ENCODE peak calls at places on chromosomes 4 and X, in four cellular contexts. D, V, R and B are unnamed samples.

GRCh38 chr4:123248260-123248659 is 148.3 kb upstream of the SPRY1 start:
- DNase-seq in D (no peak), V (no peak), R (peak; percentile 62), B (no peak)

GRCh38 chr4:10085828-10086505 is 30.6 kb downstream of the WDR1 start:
- DNase-seq in D (no peak), V (peak; percentile 21), R (no peak), B (peak; percentile 52)

GRCh38 chr4:186570193-186570996 is 15.0 kb upstream of the MTNR1A start:
- DNase-seq in D (peak; percentile 14), V (no peak), R (peak; percentile 79), B (no peak)

GRCh38 chr4:30756553-30756952 is 36.4 kb downstream of the PCDH7 start:
- DNase-seq in D (no peak), V (no peak), R (no peak), B (no peak)

GRCh38 chr4:165502919-165503907 is 124.4 kb downstream of the CPE start:
- DNase-seq in D (peak; percentile 65), V (no peak), R (peak; percentile 87), B (no peak)

GRCh38 chr4:1373892-1374705 is 27.1 kb downstream of the UVSSA start:
- DNase-seq in D (no peak), V (peak; percentile 28), R (no peak), B (peak; percentile 51)

GRCh38 chr4:151694819-151695730 is 65.7 kb downstream of the GATB start:
- DNase-seq in D (no peak), V (no peak), R (no peak), B (no peak)

GRCh38 chr4:55444822-55445221 is 49.1 kb downstream of the TMEM165 start:
- DNase-seq in D (no peak), V (no peak), R (peak; percentile 42), B (no peak)

GRCh38 chrX:56232221-56233082 is at the start of gene KLF8:
- DNase-seq in D (peak; percentile 58), V (peak; percentile 69), R (peak; percentile 8), B (peak; percentile 80)

GRCh38 chr4:185657191-185657590 is 121.9 kb upstream of the PDLIM3 start:
- DNase-seq in D (no peak), V (no peak), R (no peak), B (no peak)

GRCh38 chrX:74242484-74243138 is 61.4 kb upstream of the ZCCHC13 start:
- DNase-seq in D (no peak), V (no peak), R (no peak), B (no peak)

GRCh38 chr4:69134471-69134870 is 38.2 kb downstream of the UGT2B7 start:
- DNase-seq in D (no peak), V (no peak), R (no peak), B (no peak)

GRCh38 chrX:26445288-26445687 is 229.3 kb downstream of the MAGEB5 start:
- DNase-seq in D (no peak), V (no peak), R (no peak), B (no peak)

GRCh38 chr4:113248320-113248719 is 198.9 kb downstream of the ANK2 start:
- DNase-seq in D (no peak), V (no peak), R (no peak), B (no peak)

GRCh38 chr4:173332021-173332487 is 2.1 kb downstream of the HMGB2 start:
- DNase-seq in D (no peak), V (no peak), R (peak; percentile 39), B (no peak)

GRCh38 chr4:67288964-67289363 is 256.3 kb downstream of the CENPC start:
- DNase-seq in D (peak; percentile 49), V (no peak), R (peak; percentile 15), B (no peak)

GRCh38 chr4:108119199-108119800 is 49.4 kb downstream of the LEF1 start:
- DNase-seq in D (no peak), V (no peak), R (no peak), B (no peak)

GRCh38 chr4:80717204-80717603 is 313.3 kb upstream of the BMP3 start:
- DNase-seq in D (no peak), V (no peak), R (no peak), B (no peak)

GRCh38 chrX:87517571-87518141 is at the start of gene KLHL4:
- DNase-seq in D (peak; percentile 62), V (no peak), R (peak; percentile 97), B (no peak)

GRCh38 chr4:24070117-24070516 is 180.3 kb upstream of the PPARGC1A start:
- DNase-seq in D (no peak), V (no peak), R (peak; percentile 35), B (no peak)

GRCh38 chrX:95764972-95765451 is 919.6 kb upstream of the DIAPH2 start:
- DNase-seq in D (peak; percentile 75), V (no peak), R (peak; percentile 65), B (no peak)

GRCh38 chr4:36187723-36188333 is 56.5 kb downstream of the ARAP2 start:
- DNase-seq in D (peak; percentile 26), V (no peak), R (peak; percentile 16), B (no peak)

GRCh38 chrX:40262641-40263560 is 165.1 kb upstream of the BCOR start:
- DNase-seq in D (peak; percentile 32), V (no peak), R (peak; percentile 69), B (no peak)

GRCh38 chr4:186727977-186728519 is 4.4 kb upstream of the FAT1 start:
- DNase-seq in D (peak; percentile 35), V (no peak), R (peak; percentile 50), B (no peak)

GRCh38 chr4:99722006-99722405 is 64.4 kb upstream of the C4orf54 start:
- DNase-seq in D (no peak), V (no peak), R (no peak), B (no peak)

GRCh38 chr4:37440519-37440900 is 196.0 kb downstream of the NWD2 start:
- DNase-seq in D (no peak), V (no peak), R (no peak), B (no peak)

GRCh38 chr4:179872751-179873150 is 2370.5 kb upstream of the TENM3 start:
- DNase-seq in D (no peak), V (no peak), R (no peak), B (no peak)

GRCh38 chr4:107210450-107211239 is 174.5 kb upstream of the DKK2 start:
- DNase-seq in D (no peak), V (no peak), R (peak; percentile 53), B (no peak)

GRCh38 chr4:88846232-88846790 is 148.7 kb upstream of the NAP1L5 start:
- DNase-seq in D (no peak), V (no peak), R (peak; percentile 46), B (no peak)

GRCh38 chr4:925771-926500 is 6.2 kb downstream of the GAK start:
- DNase-seq in D (no peak), V (no peak), R (no peak), B (peak; percentile 55)

GRCh38 chr4:11724731-11725130 is 296.0 kb upstream of the HS3ST1 start:
- DNase-seq in D (no peak), V (no peak), R (peak; percentile 28), B (no peak)

GRCh38 chrX:141641138-141641537 is 51.6 kb downstream of the SPANXA2 start:
- DNase-seq in D (no peak), V (no peak), R (no peak), B (no peak)

GRCh38 chrX:141642979-141643378 is 53.5 kb downstream of the SPANXA2 start:
- DNase-seq in D (no peak), V (no peak), R (peak; percentile 2), B (no peak)

GRCh38 chrX:141638601-141639000 is 49.1 kb downstream of the SPANXA2 start:
- DNase-seq in D (no peak), V (no peak), R (no peak), B (no peak)
- H3K4me1 ChIP-seq in D (no peaks in the 10 kb centered on the region), V (no peaks in the 10 kb centered on the region), R (no peaks in the 10 kb centered on the region), B (no peaks in the 10 kb centered on the region)

GRCh38 chrX:129955682-129956081 is 26.8 kb upstream of the BCORL1 start:
- DNase-seq in D (no peak), V (no peak), R (no peak), B (no peak)

GRCh38 chrX:129956765-129957164 is 25.7 kb upstream of the BCORL1 start:
- DNase-seq in D (no peak), V (no peak), R (no peak), B (no peak)

GRCh38 chrX:129958814-129959492 is 23.5 kb upstream of the BCORL1 start:
- DNase-seq in D (no peak), V (no peak), R (no peak), B (no peak)

GRCh38 chrX:129956145-129956544 is 26.3 kb upstream of the BCORL1 start:
- DNase-seq in D (no peak), V (no peak), R (no peak), B (no peak)

DNA sequence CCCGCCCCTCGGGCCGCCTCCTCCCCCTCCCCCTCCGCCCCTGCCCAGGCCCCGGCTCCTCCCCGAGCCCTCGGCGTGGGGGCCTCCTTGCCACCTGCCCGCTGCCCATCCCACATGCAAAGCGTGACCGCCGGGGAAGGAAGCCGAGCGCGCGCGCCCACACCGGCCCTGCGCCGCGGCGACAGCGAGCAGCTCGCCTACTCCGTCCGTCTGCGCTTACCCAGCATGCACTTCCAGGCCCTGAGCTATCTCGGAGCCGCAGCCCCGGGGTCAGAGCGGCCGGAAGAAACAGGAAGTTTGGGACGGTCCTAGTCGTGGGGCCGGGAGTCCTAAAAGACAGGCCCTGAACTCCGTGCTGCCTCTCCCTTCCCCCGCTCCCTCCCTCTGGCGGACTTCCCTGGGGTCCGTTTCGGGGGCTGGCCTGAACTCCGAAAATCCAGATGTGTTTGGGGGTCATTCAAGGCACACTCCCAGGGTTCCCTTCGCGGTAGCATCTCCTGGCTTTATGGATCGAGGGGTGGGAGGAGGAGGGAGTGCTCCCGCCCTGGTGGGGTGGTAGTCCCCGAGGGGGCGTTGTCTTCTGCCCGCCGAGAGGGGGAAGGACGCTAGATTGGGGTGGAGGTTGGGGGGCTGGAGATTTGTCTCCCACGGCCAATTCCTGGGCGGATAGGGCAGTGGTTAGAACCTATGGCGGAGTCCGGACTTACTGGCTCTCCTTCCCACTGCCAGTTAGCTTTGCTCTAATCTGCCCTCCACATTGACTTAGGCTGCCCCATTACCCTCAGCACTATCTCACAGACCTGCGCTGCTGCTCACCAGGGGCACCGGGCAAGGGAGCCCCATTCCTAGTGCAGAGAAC is 25.0 kb upstream of the BCORL1 start:
- DNase-seq in D (peak; percentile 68), V (peak; percentile 86), R (peak; percentile 65), B (peak; percentile 89)
- H3K4me1 ChIP-seq in D (no peaks in the 10 kb centered on the region), V (peaks cover 7% of the 10 kb centered on the region), R (peaks cover 3% of the 10 kb centered on the region), B (no peaks in the 10 kb centered on the region)

DNA sequence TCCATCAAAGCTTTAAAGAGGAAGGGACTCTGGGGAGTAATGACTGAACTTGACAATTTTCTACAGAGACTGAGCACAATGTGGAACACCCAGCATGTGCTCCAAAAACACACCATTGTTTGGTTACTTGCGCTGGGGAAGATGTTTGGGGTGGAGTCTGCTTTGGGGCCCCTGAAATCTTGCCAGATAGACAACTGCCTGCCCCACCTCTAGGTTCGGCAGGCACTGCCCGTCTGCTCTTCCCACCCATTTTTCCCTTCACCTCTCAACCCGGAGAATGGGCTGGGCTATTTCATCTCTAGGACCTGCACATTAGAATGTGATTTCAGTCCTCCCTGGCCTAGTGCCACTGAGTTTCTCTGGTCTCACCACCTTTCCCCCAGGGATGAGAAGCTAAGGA is 41.9 kb downstream of the TSC22D3 start:
- DNase-seq in D (no peak), V (no peak), R (no peak), B (no peak)
- H3K4me1 ChIP-seq in D (peaks cover 50% of the 10 kb centered on the region), V (peaks cover 26% of the 10 kb centered on the region), R (peaks cover 55% of the 10 kb centered on the region), B (peaks cover 37% of the 10 kb centered on the region)

DNA sequence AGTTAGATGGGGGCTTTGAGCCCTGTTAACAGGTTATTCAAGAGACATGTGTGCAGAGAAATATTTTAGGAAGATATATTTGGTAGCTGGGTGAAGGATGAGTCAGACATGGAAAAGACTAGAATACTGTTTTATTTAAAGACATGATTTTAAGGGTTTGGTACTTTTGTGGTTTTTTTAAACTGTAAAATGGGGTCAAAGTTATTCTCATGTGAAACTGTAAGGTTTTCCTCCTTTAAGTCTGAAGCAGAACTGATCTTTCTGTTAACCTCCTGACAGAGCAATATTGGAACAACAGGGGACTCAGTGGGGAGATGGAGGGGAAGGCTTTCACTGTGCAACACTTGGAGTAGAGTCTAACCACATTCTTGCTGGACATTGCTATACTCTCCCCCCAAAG is 112.4 kb upstream of the LSM6 start:
- DNase-seq in D (no peak), V (no peak), R (no peak), B (no peak)
- H3K4me1 ChIP-seq in D (no peaks in the 10 kb centered on the region), V (no peaks in the 10 kb centered on the region), R (no peaks in the 10 kb centered on the region), B (no peaks in the 10 kb centered on the region)

GRCh38 chr4:158163941-158164665 is 8.7 kb downstream of the GASK1B start:
- DNase-seq in D (no peak), V (no peak), R (no peak), B (no peak)
- H3K4me1 ChIP-seq in D (peaks cover 42% of the 10 kb centered on the region), V (peaks cover 8% of the 10 kb centered on the region), R (peaks cover 5% of the 10 kb centered on the region), B (peaks cover 12% of the 10 kb centered on the region)